ENCODE peak calls at places on chromosomes 7 and 10, in six cellular contexts. One of them, this sample, is unnamed.
A peak's percentile ranks its signal among the peaks of the same experiment; 100 is the strongest.

GRCh38 chr7:18566829-18567228 is 71.3 kb downstream of the HDAC9 start:
- DNase-seq in AG04450: no peak
- DNase-seq in GM23248: no peak
- DNase-seq in A549: no peak
- DNase-seq in CD4-positive, alpha-beta memory T cell: no peak
- DNase-seq in mammary epithelial cell: peak; percentile 7
- DNase-seq in this sample: no peak

GRCh38 chr7:116122972-116123595 is 87.3 kb upstream of the TES start:
- DNase-seq in AG04450: peak; percentile 38
- DNase-seq in GM23248: peak; percentile 77
- DNase-seq in A549: peak; percentile 66
- DNase-seq in CD4-positive, alpha-beta memory T cell: no peak
- DNase-seq in mammary epithelial cell: peak; percentile 24
- DNase-seq in this sample: no peak

GRCh38 chr10:34612446-34612845 is 202.7 kb downstream of the PARD3 start:
- DNase-seq in AG04450: no peak
- DNase-seq in GM23248: peak; percentile 35
- DNase-seq in A549: no peak
- DNase-seq in CD4-positive, alpha-beta memory T cell: no peak
- DNase-seq in mammary epithelial cell: peak; percentile 51
- DNase-seq in this sample: peak; percentile 47

GRCh38 chr7:72467237-72467636 is 55.1 kb upstream of the CALN1 start:
- DNase-seq in AG04450: no peak
- DNase-seq in GM23248: no peak
- DNase-seq in A549: no peak
- DNase-seq in CD4-positive, alpha-beta memory T cell: no peak
- DNase-seq in mammary epithelial cell: no peak
- DNase-seq in this sample: no peak

GRCh38 chr7:113131367-113131766 is 13.0 kb upstream of the SMIM30 start:
- DNase-seq in AG04450: no peak
- DNase-seq in GM23248: no peak
- DNase-seq in A549: no peak
- DNase-seq in CD4-positive, alpha-beta memory T cell: no peak
- DNase-seq in mammary epithelial cell: no peak
- DNase-seq in this sample: no peak

GRCh38 chr10:24650669-24651391 is 72.9 kb downstream of the ARHGAP21 start:
- DNase-seq in AG04450: no peak
- DNase-seq in GM23248: no peak
- DNase-seq in A549: no peak
- DNase-seq in CD4-positive, alpha-beta memory T cell: no peak
- DNase-seq in mammary epithelial cell: no peak
- DNase-seq in this sample: no peak

GRCh38 chr10:3652886-3653285 is 132.1 kb downstream of the KLF6 start:
- DNase-seq in AG04450: no peak
- DNase-seq in GM23248: peak; percentile 61
- DNase-seq in A549: no peak
- DNase-seq in CD4-positive, alpha-beta memory T cell: no peak
- DNase-seq in mammary epithelial cell: no peak
- DNase-seq in this sample: peak; percentile 53

GRCh38 chr7:154917214-154918160 is 85.4 kb downstream of the PAXIP1 start:
- DNase-seq in AG04450: no peak
- DNase-seq in GM23248: no peak
- DNase-seq in A549: no peak
- DNase-seq in CD4-positive, alpha-beta memory T cell: no peak
- DNase-seq in mammary epithelial cell: no peak
- DNase-seq in this sample: no peak

GRCh38 chr10:49594594-49594993 is 15.5 kb upstream of the SLC18A3 start:
- DNase-seq in AG04450: peak; percentile 32
- DNase-seq in GM23248: peak; percentile 86
- DNase-seq in A549: peak; percentile 53
- DNase-seq in CD4-positive, alpha-beta memory T cell: no peak
- DNase-seq in mammary epithelial cell: peak; percentile 48
- DNase-seq in this sample: peak; percentile 82

GRCh38 chr7:156612930-156613329 is 27.6 kb upstream of the RNF32 start:
- DNase-seq in AG04450: no peak
- DNase-seq in GM23248: no peak
- DNase-seq in A549: no peak
- DNase-seq in CD4-positive, alpha-beta memory T cell: peak; percentile 83
- DNase-seq in mammary epithelial cell: no peak
- DNase-seq in this sample: no peak

GRCh38 chr10:113539789-113540188 is 13.1 kb upstream of the HABP2 start:
- DNase-seq in AG04450: no peak
- DNase-seq in GM23248: peak; percentile 90
- DNase-seq in A549: no peak
- DNase-seq in CD4-positive, alpha-beta memory T cell: no peak
- DNase-seq in mammary epithelial cell: peak; percentile 37
- DNase-seq in this sample: no peak

GRCh38 chr10:60394444-60394843 is 4.8 kb upstream of the ANK3 start:
- DNase-seq in AG04450: no peak
- DNase-seq in GM23248: no peak
- DNase-seq in A549: no peak
- DNase-seq in CD4-positive, alpha-beta memory T cell: no peak
- DNase-seq in mammary epithelial cell: no peak
- DNase-seq in this sample: no peak

GRCh38 chr10:119379466-119380071 is 162.9 kb downstream of the RGS10 start:
- DNase-seq in AG04450: no peak
- DNase-seq in GM23248: no peak
- DNase-seq in A549: no peak
- DNase-seq in CD4-positive, alpha-beta memory T cell: no peak
- DNase-seq in mammary epithelial cell: no peak
- DNase-seq in this sample: no peak

GRCh38 chr7:92179393-92179924 is 517 bp upstream of the LRRD1 start:
- DNase-seq in AG04450: no peak
- DNase-seq in GM23248: peak; percentile 56
- DNase-seq in A549: no peak
- DNase-seq in CD4-positive, alpha-beta memory T cell: no peak
- DNase-seq in mammary epithelial cell: no peak
- DNase-seq in this sample: no peak

GRCh38 chr7:30969604-30969970 is 5.8 kb downstream of the GHRHR start:
- DNase-seq in AG04450: no peak
- DNase-seq in GM23248: no peak
- DNase-seq in A549: no peak
- DNase-seq in CD4-positive, alpha-beta memory T cell: no peak
- DNase-seq in mammary epithelial cell: no peak
- DNase-seq in this sample: no peak

GRCh38 chr7:51019231-51019844 is 236.6 kb upstream of the GRB10 start:
- DNase-seq in AG04450: no peak
- DNase-seq in GM23248: peak; percentile 62
- DNase-seq in A549: no peak
- DNase-seq in CD4-positive, alpha-beta memory T cell: no peak
- DNase-seq in mammary epithelial cell: peak; percentile 98
- DNase-seq in this sample: no peak

GRCh38 chr10:52208394-52208793 is 105.7 kb upstream of the DKK1 start:
- DNase-seq in AG04450: no peak
- DNase-seq in GM23248: no peak
- DNase-seq in A549: no peak
- DNase-seq in CD4-positive, alpha-beta memory T cell: no peak
- DNase-seq in mammary epithelial cell: no peak
- DNase-seq in this sample: no peak

GRCh38 chr7:1814089-1814811 is 144.2 kb downstream of the ELFN1 start:
- DNase-seq in AG04450: no peak
- DNase-seq in GM23248: no peak
- DNase-seq in A549: no peak
- DNase-seq in CD4-positive, alpha-beta memory T cell: no peak
- DNase-seq in mammary epithelial cell: no peak
- DNase-seq in this sample: no peak

GRCh38 chr10:117656385-117657367 is 114.1 kb downstream of the EMX2 start:
- DNase-seq in AG04450: no peak
- DNase-seq in GM23248: no peak
- DNase-seq in A549: no peak
- DNase-seq in CD4-positive, alpha-beta memory T cell: no peak
- DNase-seq in mammary epithelial cell: no peak
- DNase-seq in this sample: no peak

GRCh38 chr10:31138026-31138553 is 106.4 kb upstream of the ZNF438 start:
- DNase-seq in AG04450: no peak
- DNase-seq in GM23248: no peak
- DNase-seq in A549: no peak
- DNase-seq in CD4-positive, alpha-beta memory T cell: no peak
- DNase-seq in mammary epithelial cell: no peak
- DNase-seq in this sample: peak; percentile 35

GRCh38 chr10:2589226-2589625 is 478.1 kb upstream of the PFKP start:
- DNase-seq in AG04450: no peak
- DNase-seq in GM23248: no peak
- DNase-seq in A549: no peak
- DNase-seq in CD4-positive, alpha-beta memory T cell: no peak
- DNase-seq in mammary epithelial cell: no peak
- DNase-seq in this sample: no peak

GRCh38 chr7:139731802-139732470 is 45.9 kb downstream of the HIPK2 start:
- DNase-seq in AG04450: no peak
- DNase-seq in GM23248: peak; percentile 92
- DNase-seq in A549: peak; percentile 84
- DNase-seq in CD4-positive, alpha-beta memory T cell: no peak
- DNase-seq in mammary epithelial cell: peak; percentile 87
- DNase-seq in this sample: peak; percentile 96

GRCh38 chr7:90594791-90595317 is 1.3 kb upstream of the CDK14 start:
- DNase-seq in AG04450: no peak
- DNase-seq in GM23248: peak; percentile 96
- DNase-seq in A549: no peak
- DNase-seq in CD4-positive, alpha-beta memory T cell: no peak
- DNase-seq in mammary epithelial cell: peak; percentile 91
- DNase-seq in this sample: peak; percentile 86

GRCh38 chr7:131244259-131244852 is 83.3 kb upstream of the MKLN1 start:
- DNase-seq in AG04450: peak; percentile 85
- DNase-seq in GM23248: peak; percentile 95
- DNase-seq in A549: peak; percentile 79
- DNase-seq in CD4-positive, alpha-beta memory T cell: no peak
- DNase-seq in mammary epithelial cell: peak; percentile 76
- DNase-seq in this sample: peak; percentile 85

GRCh38 chr7:135247746-135248471 is 14.3 kb downstream of the STRA8 start:
- DNase-seq in AG04450: no peak
- DNase-seq in GM23248: no peak
- DNase-seq in A549: no peak
- DNase-seq in CD4-positive, alpha-beta memory T cell: no peak
- DNase-seq in mammary epithelial cell: no peak
- DNase-seq in this sample: no peak

GRCh38 chr7:134420509-134421125 is 38.3 kb downstream of the AKR1B1 start:
- DNase-seq in AG04450: peak; percentile 7
- DNase-seq in GM23248: peak; percentile 81
- DNase-seq in A549: peak; percentile 88
- DNase-seq in CD4-positive, alpha-beta memory T cell: no peak
- DNase-seq in mammary epithelial cell: peak; percentile 55
- DNase-seq in this sample: peak; percentile 84

GRCh38 chr10:60299961-60300883 is 89.5 kb downstream of the ANK3 start:
- DNase-seq in AG04450: no peak
- DNase-seq in GM23248: no peak
- DNase-seq in A549: no peak
- DNase-seq in CD4-positive, alpha-beta memory T cell: no peak
- DNase-seq in mammary epithelial cell: no peak
- DNase-seq in this sample: peak; percentile 95

GRCh38 chr10:127398140-127398966 is 150.8 kb upstream of the NPS start:
- DNase-seq in AG04450: peak; percentile 27
- DNase-seq in GM23248: peak; percentile 87
- DNase-seq in A549: no peak
- DNase-seq in CD4-positive, alpha-beta memory T cell: no peak
- DNase-seq in mammary epithelial cell: peak; percentile 17
- DNase-seq in this sample: peak; percentile 9

GRCh38 chr10:127400216-127400615 is 148.9 kb upstream of the NPS start:
- DNase-seq in AG04450: no peak
- DNase-seq in GM23248: no peak
- DNase-seq in A549: no peak
- DNase-seq in CD4-positive, alpha-beta memory T cell: no peak
- DNase-seq in mammary epithelial cell: no peak
- DNase-seq in this sample: no peak

GRCh38 chr10:127398967-127399350 is 150.2 kb upstream of the NPS start:
- DNase-seq in AG04450: no peak
- DNase-seq in GM23248: no peak
- DNase-seq in A549: no peak
- DNase-seq in CD4-positive, alpha-beta memory T cell: no peak
- DNase-seq in mammary epithelial cell: no peak
- DNase-seq in this sample: no peak

GRCh38 chr10:127402596-127403409 is 146.3 kb upstream of the NPS start:
- DNase-seq in AG04450: no peak
- DNase-seq in GM23248: no peak
- DNase-seq in A549: no peak
- DNase-seq in CD4-positive, alpha-beta memory T cell: no peak
- DNase-seq in mammary epithelial cell: no peak
- DNase-seq in this sample: no peak

GRCh38 chr10:127399635-127400034 is 149.5 kb upstream of the NPS start:
- DNase-seq in AG04450: no peak
- DNase-seq in GM23248: no peak
- DNase-seq in A549: no peak
- DNase-seq in CD4-positive, alpha-beta memory T cell: no peak
- DNase-seq in mammary epithelial cell: no peak
- DNase-seq in this sample: no peak
- H3K4me3 ChIP-seq in AG04450: no peak overlapping the region
- H3K4me3 ChIP-seq in GM23248: no peak overlapping the region
- H3K4me3 ChIP-seq in A549: no peak overlapping the region
- H3K4me3 ChIP-seq in CD4-positive, alpha-beta memory T cell: no peak overlapping the region
- H3K4me3 ChIP-seq in mammary epithelial cell: no peak overlapping the region
- H3K4me3 ChIP-seq in this sample: no peak overlapping the region

GRCh38 chr10:64468219-64468618 is 947.0 kb downstream of the REEP3 start:
- DNase-seq in AG04450: no peak
- DNase-seq in GM23248: no peak
- DNase-seq in A549: no peak
- DNase-seq in CD4-positive, alpha-beta memory T cell: no peak
- DNase-seq in mammary epithelial cell: no peak
- DNase-seq in this sample: no peak

GRCh38 chr10:64463406-64463805 is 942.2 kb downstream of the REEP3 start:
- DNase-seq in AG04450: no peak
- DNase-seq in GM23248: no peak
- DNase-seq in A549: no peak
- DNase-seq in CD4-positive, alpha-beta memory T cell: no peak
- DNase-seq in mammary epithelial cell: no peak
- DNase-seq in this sample: no peak

DNA sequence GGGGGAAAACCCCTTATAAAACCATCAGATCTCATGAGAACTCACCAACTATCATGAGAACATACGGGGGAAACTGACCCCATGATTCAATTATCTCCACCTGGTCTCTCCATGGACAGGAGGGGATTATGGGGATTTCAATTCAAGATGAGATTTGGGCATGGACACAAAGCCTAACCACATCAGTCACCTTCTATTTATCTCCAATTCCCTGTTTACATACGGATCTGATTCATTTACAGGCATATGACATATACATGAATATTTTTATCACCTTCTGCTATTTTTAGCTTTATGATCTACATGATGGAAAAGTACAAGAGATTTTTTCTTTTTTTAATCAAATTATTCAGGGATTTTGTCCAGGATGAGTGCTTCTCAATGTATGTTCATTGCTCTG is 944.5 kb downstream of the REEP3 start:
- DNase-seq in AG04450: no peak
- DNase-seq in GM23248: no peak
- DNase-seq in A549: no peak
- DNase-seq in CD4-positive, alpha-beta memory T cell: no peak
- DNase-seq in mammary epithelial cell: no peak
- DNase-seq in this sample: no peak
- H3K9me3 ChIP-seq in AG04450: no peaks in the 10 kb centered on the region
- H3K9me3 ChIP-seq in GM23248: no peaks in the 10 kb centered on the region
- H3K9me3 ChIP-seq in A549: no peaks in the 10 kb centered on the region
- H3K9me3 ChIP-seq in CD4-positive, alpha-beta memory T cell: no peaks in the 10 kb centered on the region
- H3K9me3 ChIP-seq in mammary epithelial cell: peaks cover 12% of the 10 kb centered on the region
- H3K9me3 ChIP-seq in this sample: no peaks in the 10 kb centered on the region

GRCh38 chr10:26567349-26567721 is 129.2 kb downstream of the APBB1IP start:
- DNase-seq in AG04450: no peak
- DNase-seq in GM23248: no peak
- DNase-seq in A549: no peak
- DNase-seq in CD4-positive, alpha-beta memory T cell: no peak
- DNase-seq in mammary epithelial cell: no peak
- DNase-seq in this sample: peak; percentile 5
- H3K4me3 ChIP-seq in AG04450: no peak overlapping the region
- H3K4me3 ChIP-seq in GM23248: no peak overlapping the region
- H3K4me3 ChIP-seq in A549: no peak overlapping the region
- H3K4me3 ChIP-seq in CD4-positive, alpha-beta memory T cell: no peak overlapping the region
- H3K4me3 ChIP-seq in mammary epithelial cell: no peak overlapping the region
- H3K4me3 ChIP-seq in this sample: peak overlapping the region; percentile 45

GRCh38 chr10:37813763-37814162 is 43.6 kb downstream of the ZNF248 start:
- DNase-seq in AG04450: no peak
- DNase-seq in GM23248: no peak
- DNase-seq in A549: no peak
- DNase-seq in CD4-positive, alpha-beta memory T cell: no peak
- DNase-seq in mammary epithelial cell: no peak
- DNase-seq in this sample: no peak
- H3K9me3 ChIP-seq in AG04450: peaks cover 9% of the 10 kb centered on the region
- H3K9me3 ChIP-seq in GM23248: peaks cover 4% of the 10 kb centered on the region
- H3K9me3 ChIP-seq in A549: peaks cover 68% of the 10 kb centered on the region
- H3K9me3 ChIP-seq in CD4-positive, alpha-beta memory T cell: peaks cover 14% of the 10 kb centered on the region
- H3K9me3 ChIP-seq in mammary epithelial cell: peaks cover 34% of the 10 kb centered on the region
- H3K9me3 ChIP-seq in this sample: peaks cover 2% of the 10 kb centered on the region

This sample was measured in cardiac muscle cell.